ENCODE peak calls at places on chromosomes 13 and 19, in eight cellular contexts. O, H, D, N, E, I, G and K are unnamed samples.

GRCh38 chr13:75871059-75871458 is 234.9 kb downstream of the LMO7 start:
- DNase-seq in D (no peak), N (no peak), G (no peak), H (no peak), I (no peak), O (peak), E (no peak), K (no peak)

GRCh38 chr19:11020982-11021759 is 60.3 kb downstream of the SMARCA4 start:
- DNase-seq in O (peak), I (no peak), G (no peak), E (no peak), N (no peak), H (no peak), D (no peak), K (no peak)

GRCh38 chr13:34863360-34864135 is 78.5 kb upstream of the NBEA start:
- DNase-seq in G (peak), O (peak), N (no peak), I (no peak), H (peak), D (no peak), E (no peak), K (no peak)

GRCh38 chr19:45484273-45484945 is 12.4 kb downstream of the RTN2 start:
- DNase-seq in I (no peak), D (no peak), G (no peak), E (no peak), N (no peak), H (no peak), O (peak), K (no peak)

GRCh38 chr19:42198676-42199439 is 18.6 kb downstream of the DEDD2 start:
- DNase-seq in H (no peak), N (no peak), O (no peak), I (no peak), G (peak), E (no peak), D (peak), K (no peak)

GRCh38 chr13:56986121-56986520 is 154.6 kb upstream of the PRR20A start:
- DNase-seq in D (no peak), I (no peak), G (no peak), O (no peak), N (no peak), H (no peak), E (no peak), K (no peak)

GRCh38 chr19:4415352-4415751 is 12.9 kb downstream of the CHAF1A start:
- DNase-seq in I (no peak), E (no peak), O (no peak), H (no peak), D (no peak), G (peak), N (no peak), K (no peak)

GRCh38 chr13:110396913-110397379 is 89.9 kb downstream of the COL4A2 start:
- DNase-seq in O (peak), E (no peak), I (no peak), N (no peak), H (peak), D (peak), G (no peak), K (no peak)

GRCh38 chr19:44741258-44741731 is 7.2 kb upstream of the BCL3 start:
- DNase-seq in O (no peak), D (no peak), G (no peak), E (no peak), H (peak), N (no peak), I (no peak), K (no peak)

GRCh38 chr13:27919934-27920676 is at the start of gene PDX1:
- DNase-seq in N (no peak), I (no peak), O (no peak), H (peak), E (peak), D (peak), G (peak), K (peak)

GRCh38 chr19:6263306-6264076 is 16.3 kb downstream of the MLLT1 start:
- DNase-seq in O (no peak), D (no peak), G (no peak), H (no peak), N (no peak), E (no peak), I (no peak), K (no peak)

GRCh38 chr13:28659611-28659970 is 661 bp downstream of the POMP start:
- DNase-seq in N (no peak), E (no peak), D (no peak), H (peak), G (no peak), O (peak), I (no peak), K (no peak)

GRCh38 chr13:93477238-93477637 is 250.6 kb downstream of the GPC6 start:
- DNase-seq in G (no peak), O (no peak), I (no peak), D (no peak), H (peak), E (no peak), N (no peak), K (no peak)